ENCODE peak calls at places on chromosomes 11 and 22, in four cellular contexts. N is PC-3, S is foreskin fibroblast, D is AG04449. L is an unnamed sample.
A peak's percentile ranks its signal among the peaks of the same experiment; 100 is the strongest.

GRCh38 chr11:82811369-82811768 is 77.7 kb upstream of the FAM181B start:
- DNase-seq in N (no peak), D (no peak), S (no peak), L (no peak)

GRCh38 chr11:19524171-19524671 is 188.4 kb upstream of the NAV2 start:
- DNase-seq in D (no peak), N (no peak), S (no peak), L (no peak)

GRCh38 chr11:18986744-18987143 is 47.5 kb upstream of the MRGPRX1 start:
- DNase-seq in D (no peak), S (no peak), N (peak; percentile 70), L (no peak)

GRCh38 chr11:112805658-112806057 is 155.6 kb upstream of the NCAM1 start:
- DNase-seq in N (no peak), S (no peak), D (no peak), L (no peak)

GRCh38 chr11:76680517-76681425 is 10.2 kb upstream of the LRRC32 start:
- DNase-seq in N (peak; percentile 81), D (no peak), S (peak; percentile 48), L (peak; percentile 76)

GRCh38 chr11:64094463-64095223 is 58.9 kb downstream of the FLRT1 start:
- DNase-seq in N (peak; percentile 96), S (peak; percentile 15), D (peak; percentile 44), L (no peak)

GRCh38 chr11:121524233-121524631 is 71.5 kb upstream of the SORL1-AS1 start:
- DNase-seq in N (no peak), D (no peak), S (peak; percentile 11), L (no peak)

GRCh38 chr11:46366260-46366659 is 15.2 kb upstream of the MDK start:
- DNase-seq in S (no peak), N (no peak), D (no peak), L (no peak)

GRCh38 chr22:20953668-20954500 is 13.2 kb upstream of the AIFM3 start:
- DNase-seq in D (peak; percentile 19), N (no peak), S (no peak), L (no peak)

GRCh38 chr11:1761110-1761856 is 2.4 kb downstream of the CTSD start:
- DNase-seq in D (no peak), N (no peak), S (no peak), L (no peak)
- H3K4me3 ChIP-seq in D (no peak overlapping the region), N (no peak overlapping the region), S (peak overlapping the region; percentile 94), L (peak overlapping the region; percentile 100)

GRCh38 chr11:118939412-118939915 is 13.7 kb upstream of the BCL9L start:
- DNase-seq in D (no peak), N (no peak), S (no peak), L (no peak)

GRCh38 chr11:118935381-118935780 is 9.7 kb upstream of the BCL9L start:
- DNase-seq in D (no peak), S (no peak), N (no peak), L (no peak)

GRCh38 chr11:118938491-118939411 is 13.0 kb upstream of the BCL9L start:
- DNase-seq in S (no peak), N (peak; percentile 99), D (no peak), L (no peak)

GRCh38 chr11:118939948-118940598 is 14.3 kb upstream of the BCL9L start:
- DNase-seq in D (no peak), N (no peak), S (no peak), L (peak; percentile 40)
- H3K4me3 ChIP-seq in D (no peak overlapping the region), N (no peak overlapping the region), S (no peak overlapping the region), L (no peak overlapping the region)

DNA sequence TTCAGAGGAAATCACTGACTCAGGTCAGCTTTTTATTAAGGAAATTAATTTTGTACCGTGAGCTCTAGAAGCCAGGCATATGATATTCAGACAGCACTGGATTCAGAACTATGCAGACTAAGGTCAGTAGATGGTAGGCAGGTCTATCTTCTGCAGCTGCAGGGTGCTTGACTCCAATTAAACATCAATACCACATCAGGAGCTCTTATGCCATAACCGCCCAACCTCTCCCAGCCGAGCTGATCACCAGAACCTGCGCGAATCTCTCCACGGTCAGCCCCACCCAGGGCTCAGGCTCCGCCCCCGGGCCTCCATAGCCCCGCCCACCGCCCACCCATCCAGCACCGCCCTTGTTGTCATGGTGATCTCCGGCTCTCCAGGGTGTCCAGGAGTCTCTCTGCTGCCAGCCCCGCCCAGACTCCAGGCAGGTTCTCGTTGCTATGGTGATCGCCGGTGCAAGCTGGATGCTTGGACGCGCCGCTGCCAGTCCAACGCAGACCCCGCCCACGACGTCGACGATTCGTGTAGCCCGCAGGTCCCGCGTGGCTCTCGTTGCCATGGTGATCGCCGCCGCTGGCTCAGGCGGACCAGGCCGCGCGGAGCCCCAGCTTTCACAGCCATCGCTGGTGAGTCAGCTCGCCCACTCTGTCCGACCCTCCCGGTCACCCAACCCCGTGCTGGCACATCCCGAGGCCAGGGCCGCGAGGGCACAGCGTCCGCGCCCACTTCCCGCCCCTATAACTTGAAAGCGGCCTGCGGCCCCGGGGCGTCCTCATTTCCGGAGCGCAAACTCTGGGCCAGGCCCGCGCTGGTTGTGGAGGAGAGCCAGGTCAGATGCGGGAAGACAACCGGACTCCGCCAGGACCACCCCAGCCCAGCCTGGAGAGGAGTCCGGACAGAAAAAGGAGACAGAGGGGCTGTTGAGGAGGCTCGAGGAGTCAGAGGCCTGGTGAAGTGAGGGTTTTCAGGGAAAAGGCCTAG is at the start of gene RAB36:
- DNase-seq in D (peak; percentile 72), N (peak; percentile 93), S (peak; percentile 100), L (peak; percentile 97)
- H3K4me3 ChIP-seq in D (peak within 1 kb of the TSS; percentile 68), N (peak within 1 kb of the TSS; percentile 65), S (peak within 1 kb of the TSS; percentile 76), L (peak within 1 kb of the TSS; percentile 14)

GRCh38 chr11:13009476-13009920 is 382 bp downstream of the RASSF10 start:
- DNase-seq in N (no peak), D (no peak), S (no peak), L (no peak)

GRCh38 chr11:13008625-13009475 is at the start of gene RASSF10:
- DNase-seq in S (peak; percentile 14), D (no peak), N (no peak), L (peak; percentile 70)

GRCh38 chr11:13010737-13011342 is 1.7 kb downstream of the RASSF10 start:
- DNase-seq in D (no peak), N (no peak), S (no peak), L (peak; percentile 18)

GRCh38 chr11:13011366-13012036 is 2.4 kb downstream of the RASSF10 start:
- DNase-seq in N (no peak), D (no peak), S (no peak), L (no peak)

DNA sequence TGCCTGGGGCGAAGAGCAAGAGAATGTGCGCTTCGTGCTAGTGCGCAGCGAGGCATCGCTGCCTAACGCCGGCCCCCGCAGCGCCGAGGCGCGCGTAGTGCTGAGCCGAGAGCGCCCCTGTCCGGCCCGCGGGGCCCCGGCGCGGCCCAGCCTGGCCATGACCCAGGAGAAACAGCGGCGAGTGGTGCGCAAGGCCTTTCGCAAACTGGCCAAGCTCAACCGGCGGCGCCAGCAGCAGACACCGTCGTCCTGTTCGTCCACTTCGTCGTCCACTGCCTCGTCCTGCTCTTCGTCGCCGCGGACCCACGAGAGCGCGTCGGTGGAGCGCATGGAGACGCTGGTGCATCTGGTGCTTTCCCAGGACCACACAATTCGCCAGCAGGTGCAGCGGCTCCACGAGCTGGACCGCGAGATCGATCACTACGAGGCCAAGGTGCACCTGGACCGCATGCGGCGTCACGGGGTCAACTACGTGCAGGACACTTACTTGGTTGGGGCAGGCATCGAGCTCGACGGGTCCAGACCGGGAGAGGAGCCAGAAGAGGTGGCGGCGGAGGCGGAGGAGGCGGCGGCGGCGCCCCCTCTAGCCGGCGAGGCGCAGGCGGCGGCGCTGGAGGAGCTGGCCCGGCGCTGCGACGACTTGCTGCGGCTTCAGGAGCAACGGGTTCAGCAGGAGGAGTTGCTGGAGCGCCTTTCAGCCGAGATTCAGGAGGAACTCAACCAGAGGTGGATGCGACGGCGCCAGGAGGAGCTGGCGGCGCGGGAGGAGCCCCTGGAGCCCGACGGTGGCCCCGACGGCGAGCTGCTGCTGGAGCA is 1.0 kb downstream of the RASSF10 start:
- DNase-seq in D (no peak), S (no peak), N (no peak), L (no peak)
- H3K4me3 ChIP-seq in D (no peak overlapping the region), S (no peak overlapping the region), N (no peak overlapping the region), L (peak overlapping the region; percentile 26)

GRCh38 chr11:27720277-27720830 is 20.1 kb upstream of the BDNF start:
- DNase-seq in N (peak; percentile 28), D (no peak), S (no peak), L (peak; percentile 26)

GRCh38 chr11:27721505-27722116 is 21.4 kb upstream of the BDNF start:
- DNase-seq in S (no peak), D (no peak), N (no peak), L (no peak)

GRCh38 chr11:27723685-27724084 is 23.4 kb upstream of the BDNF start:
- DNase-seq in N (no peak), D (no peak), S (no peak), L (no peak)

GRCh38 chr11:27722117-27722844 is 22.0 kb upstream of the BDNF start:
- DNase-seq in S (no peak), N (no peak), D (no peak), L (no peak)

DNA sequence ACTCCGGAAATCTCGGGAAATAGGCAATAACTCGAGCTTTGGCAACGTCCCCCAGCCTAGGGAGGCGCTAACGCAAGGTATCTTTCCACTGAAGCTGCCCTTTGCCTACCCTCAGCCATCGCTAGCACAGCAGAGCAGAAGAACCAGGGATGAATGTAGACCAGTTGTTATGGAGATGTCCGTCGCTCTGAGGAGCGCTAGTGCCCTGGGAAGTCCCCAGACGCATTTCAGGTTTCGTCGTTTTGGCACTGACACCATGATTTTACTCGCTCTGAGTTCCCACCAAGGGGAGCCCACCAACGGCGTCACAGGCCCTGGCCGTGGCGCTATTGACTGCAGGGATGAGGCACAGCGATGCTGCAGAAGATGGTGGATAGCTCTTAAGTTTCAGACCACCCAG is 22.7 kb upstream of the BDNF start:
- DNase-seq in S (no peak), N (no peak), D (no peak), L (no peak)
- H3K4me3 ChIP-seq in S (peak overlapping the region; percentile 68), N (no peak overlapping the region), D (peak overlapping the region; percentile 68), L (peak overlapping the region; percentile 38)

DNA sequence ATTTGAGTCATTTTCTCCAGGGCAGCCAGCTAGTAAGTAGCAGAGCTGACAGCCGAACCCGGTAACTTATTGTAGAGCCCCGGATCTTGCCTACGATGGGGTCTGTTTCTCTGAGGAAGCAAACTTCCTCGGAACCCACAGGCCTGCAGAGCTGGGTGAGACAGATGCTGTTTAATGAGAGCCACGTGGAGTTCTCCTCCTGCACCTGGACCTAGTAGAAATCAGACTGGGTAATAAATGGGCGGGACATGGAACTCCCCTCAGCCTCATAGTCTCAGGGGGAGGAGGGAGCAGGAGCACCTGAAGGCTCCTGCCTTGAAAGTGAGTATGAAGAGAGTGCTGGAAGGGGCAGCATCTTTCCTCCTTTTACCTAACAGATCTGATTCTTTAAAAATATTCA is at the start of gene IZUMO1R:
- DNase-seq in S (no peak), D (no peak), N (no peak), L (no peak)
- H3K4me3 ChIP-seq in S (no peak within 1 kb of the TSS), D (no peak within 1 kb of the TSS), N (no peak within 1 kb of the TSS), L (no peak within 1 kb of the TSS)

GRCh38 chr11:68398870-68399865 is 61.4 kb upstream of the PPP6R3 start:
- DNase-seq in S (no peak), N (no peak), D (no peak), L (peak; percentile 91)
- H3K4me3 ChIP-seq in S (no peak overlapping the region), N (no peak overlapping the region), D (no peak overlapping the region), L (no peak overlapping the region)

GRCh38 chr22:46055176-46055850 is 78.4 kb upstream of the WNT7B start:
- DNase-seq in N (peak; percentile 28), D (no peak), S (no peak), L (no peak)
- H3K4me3 ChIP-seq in N (peak overlapping the region; percentile 74), D (peak overlapping the region; percentile 37), S (peak overlapping the region; percentile 63), L (no peak overlapping the region)

GRCh38 chr22:38313384-38313955 is 3.8 kb downstream of the CSNK1E start:
- DNase-seq in N (peak; percentile 73), D (peak; percentile 78), S (peak; percentile 93), L (peak; percentile 88)
- H3K4me3 ChIP-seq in N (peak overlapping the region; percentile 99), D (peak overlapping the region; percentile 65), S (peak overlapping the region; percentile 60), L (peak overlapping the region; percentile 81)